ENCODE peak calls at places on chromosomes 7 and 10, in eight cellular contexts. One of them, this sample, is unnamed.

GRCh38 chr7:55109384-55110167 is 90.8 kb downstream of the EGFR start:
- DNase-seq in uterus: no peak
- DNase-seq in astrocyte: peak
- DNase-seq in keratinocyte: peak
- DNase-seq in AG04450: no peak
- DNase-seq in OCI-LY7: no peak
- DNase-seq in psoas muscle: no peak
- DNase-seq in PC-3: peak
- DNase-seq in this sample: no peak

GRCh38 chr7:112770051-112770450 is 20.1 kb downstream of the TMEM168 start:
- DNase-seq in AG04450: no peak
- DNase-seq in uterus: no peak
- DNase-seq in OCI-LY7: no peak
- DNase-seq in psoas muscle: no peak
- DNase-seq in PC-3: peak
- DNase-seq in keratinocyte: peak
- DNase-seq in astrocyte: peak
- DNase-seq in this sample: no peak

GRCh38 chr7:156751319-156751718 is 110.7 kb downstream of the RNF32 start:
- DNase-seq in OCI-LY7: no peak
- DNase-seq in astrocyte: peak
- DNase-seq in psoas muscle: no peak
- DNase-seq in keratinocyte: no peak
- DNase-seq in uterus: no peak
- DNase-seq in PC-3: peak
- DNase-seq in AG04450: peak
- DNase-seq in this sample: no peak

GRCh38 chr10:43360086-43360485 is 11.3 kb upstream of the FXYD4 start:
- DNase-seq in PC-3: peak
- DNase-seq in keratinocyte: no peak
- DNase-seq in OCI-LY7: no peak
- DNase-seq in AG04450: no peak
- DNase-seq in uterus: no peak
- DNase-seq in psoas muscle: no peak
- DNase-seq in astrocyte: no peak
- DNase-seq in this sample: no peak

GRCh38 chr7:139505563-139505962 is 17.9 kb upstream of the CLEC2L start:
- DNase-seq in AG04450: no peak
- DNase-seq in PC-3: peak
- DNase-seq in OCI-LY7: peak
- DNase-seq in psoas muscle: no peak
- DNase-seq in astrocyte: no peak
- DNase-seq in uterus: no peak
- DNase-seq in keratinocyte: no peak
- DNase-seq in this sample: no peak

GRCh38 chr10:82267465-82267864 is 392.5 kb downstream of the NRG3 start:
- DNase-seq in uterus: no peak
- DNase-seq in PC-3: no peak
- DNase-seq in keratinocyte: no peak
- DNase-seq in astrocyte: peak
- DNase-seq in OCI-LY7: no peak
- DNase-seq in psoas muscle: no peak
- DNase-seq in AG04450: no peak
- DNase-seq in this sample: no peak

GRCh38 chr10:8584666-8585065 is 530.2 kb downstream of the GATA3 start:
- DNase-seq in OCI-LY7: no peak
- DNase-seq in astrocyte: no peak
- DNase-seq in psoas muscle: no peak
- DNase-seq in PC-3: no peak
- DNase-seq in uterus: no peak
- DNase-seq in AG04450: no peak
- DNase-seq in keratinocyte: no peak
- DNase-seq in this sample: no peak

GRCh38 chr7:97008275-97008917 is 3.0 kb downstream of the DLX6 start:
- DNase-seq in PC-3: no peak
- DNase-seq in keratinocyte: no peak
- DNase-seq in uterus: no peak
- DNase-seq in psoas muscle: no peak
- DNase-seq in astrocyte: no peak
- DNase-seq in AG04450: no peak
- DNase-seq in OCI-LY7: no peak
- DNase-seq in this sample: no peak

GRCh38 chr7:28853150-28853549 is 105.0 kb downstream of the TRIL start:
- DNase-seq in PC-3: no peak
- DNase-seq in uterus: no peak
- DNase-seq in keratinocyte: no peak
- DNase-seq in OCI-LY7: no peak
- DNase-seq in astrocyte: no peak
- DNase-seq in AG04450: no peak
- DNase-seq in psoas muscle: no peak
- DNase-seq in this sample: no peak

GRCh38 chr7:2956526-2957368 is 86.9 kb downstream of the CARD11 start:
- DNase-seq in keratinocyte: peak
- DNase-seq in psoas muscle: no peak
- DNase-seq in OCI-LY7: no peak
- DNase-seq in astrocyte: peak
- DNase-seq in AG04450: peak
- DNase-seq in uterus: no peak
- DNase-seq in PC-3: peak
- DNase-seq in this sample: no peak

GRCh38 chr7:12759112-12759511 is 71.7 kb downstream of the ARL4A start:
- DNase-seq in AG04450: no peak
- DNase-seq in OCI-LY7: no peak
- DNase-seq in uterus: no peak
- DNase-seq in astrocyte: no peak
- DNase-seq in PC-3: no peak
- DNase-seq in psoas muscle: no peak
- DNase-seq in keratinocyte: no peak
- DNase-seq in this sample: no peak

DNA sequence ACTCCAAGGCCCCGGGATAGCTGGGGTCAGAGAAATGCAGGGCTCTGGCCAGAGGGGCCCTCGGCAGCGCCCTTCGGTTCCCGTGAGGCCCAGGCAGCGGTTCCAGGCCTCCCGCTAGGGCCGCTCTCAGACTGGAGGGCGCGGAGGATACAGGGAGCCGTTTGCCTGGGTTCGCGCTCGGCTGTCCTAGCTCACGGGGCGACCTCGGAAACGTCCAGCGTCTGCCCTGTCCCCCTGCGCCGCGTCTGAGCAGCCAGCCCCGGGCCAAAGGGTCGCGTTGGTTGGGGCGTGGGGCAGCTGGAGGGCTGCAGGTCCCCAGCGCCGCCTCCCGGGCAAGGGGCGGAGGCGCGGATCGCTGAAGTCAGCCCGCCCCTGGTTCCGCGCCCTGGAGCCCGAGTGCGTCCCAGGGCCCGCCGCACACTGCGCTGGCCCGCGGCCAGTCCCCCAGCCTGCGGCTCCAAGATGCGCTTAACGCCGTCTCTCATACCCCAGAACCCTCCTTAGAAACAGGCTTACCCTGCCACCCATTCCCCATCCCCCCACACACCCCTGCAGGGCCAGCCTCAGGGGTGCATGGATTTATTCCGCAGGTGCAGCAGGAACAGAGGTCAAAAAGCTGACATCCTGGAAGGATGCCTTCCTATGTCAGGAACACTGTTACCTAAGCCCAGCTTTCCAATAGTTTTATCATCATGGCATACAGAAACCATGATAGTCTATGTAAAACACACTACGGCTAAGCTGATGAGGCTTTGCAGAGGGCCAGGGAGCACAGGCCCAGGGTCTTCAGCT is 22.1 kb upstream of the OPN4 start:
- DNase-seq in PC-3: no peak
- DNase-seq in uterus: no peak
- DNase-seq in astrocyte: no peak
- DNase-seq in psoas muscle: peak
- DNase-seq in AG04450: no peak
- DNase-seq in OCI-LY7: no peak
- DNase-seq in keratinocyte: no peak
- DNase-seq in this sample: no peak
- TF ChIP-seq CTCF in PC-3: no peak
- TF ChIP-seq CTCF in uterus: no peak
- TF ChIP-seq CTCF in astrocyte: no peak
- TF ChIP-seq CTCF in psoas muscle: peak
- TF ChIP-seq CTCF in AG04450: peak
- TF ChIP-seq CTCF in OCI-LY7: no peak
- TF ChIP-seq CTCF in keratinocyte: no peak
- TF ChIP-seq CTCF in this sample: no peak

GRCh38 chr10:72976886-72977285 is 22.3 kb upstream of the PLA2G12B start:
- DNase-seq in keratinocyte: no peak
- DNase-seq in psoas muscle: no peak
- DNase-seq in OCI-LY7: no peak
- DNase-seq in uterus: no peak
- DNase-seq in AG04450: no peak
- DNase-seq in astrocyte: no peak
- DNase-seq in PC-3: no peak
- DNase-seq in this sample: no peak
- H3K4me3 ChIP-seq in keratinocyte: no peak
- H3K4me3 ChIP-seq in psoas muscle: no peak
- H3K4me3 ChIP-seq in OCI-LY7: no peak
- H3K4me3 ChIP-seq in uterus: no peak
- H3K4me3 ChIP-seq in AG04450: no peak
- H3K4me3 ChIP-seq in astrocyte: no peak
- H3K4me3 ChIP-seq in PC-3: no peak
- H3K4me3 ChIP-seq in this sample: no peak

GRCh38 chr10:6279540-6280267 is 77.0 kb downstream of the PFKFB3 start:
- DNase-seq in AG04450: no peak
- DNase-seq in psoas muscle: no peak
- DNase-seq in uterus: no peak
- DNase-seq in astrocyte: peak
- DNase-seq in OCI-LY7: no peak
- DNase-seq in keratinocyte: no peak
- DNase-seq in PC-3: peak
- DNase-seq in this sample: peak
- H3K27ac ChIP-seq in AG04450: peak
- H3K27ac ChIP-seq in psoas muscle: peak
- H3K27ac ChIP-seq in uterus: no peak
- H3K27ac ChIP-seq in astrocyte: peak
- H3K27ac ChIP-seq in OCI-LY7: no peak
- H3K27ac ChIP-seq in keratinocyte: no peak
- H3K27ac ChIP-seq in PC-3: no peak
- H3K27ac ChIP-seq in this sample: peak

DNA sequence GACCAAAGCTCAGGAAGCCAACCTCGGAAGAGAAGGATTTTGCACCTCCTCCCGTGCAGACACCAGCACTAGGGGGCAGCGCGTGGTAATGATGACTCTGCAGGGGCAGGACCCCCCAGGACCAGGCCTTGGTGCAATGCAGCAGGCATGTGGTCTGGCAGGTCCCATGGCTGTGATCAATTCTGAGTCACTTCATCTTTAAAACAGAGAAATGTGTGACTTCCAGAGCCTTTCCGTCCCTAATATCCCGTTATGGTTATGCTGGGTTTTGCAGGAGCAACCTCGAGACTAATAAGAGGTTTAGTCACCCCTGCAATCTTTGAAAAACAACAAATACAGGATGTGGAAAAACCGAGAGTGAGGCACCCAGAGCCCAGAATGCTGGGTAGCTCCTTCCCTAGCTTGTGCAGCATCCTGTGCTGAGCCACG is 30.2 kb upstream of the GJD4 start:
- DNase-seq in OCI-LY7: no peak
- DNase-seq in keratinocyte: no peak
- DNase-seq in psoas muscle: no peak
- DNase-seq in astrocyte: peak
- DNase-seq in PC-3: peak
- DNase-seq in AG04450: peak
- DNase-seq in uterus: no peak
- DNase-seq in this sample: no peak
- TF ChIP-seq CTCF in OCI-LY7: peak
- TF ChIP-seq CTCF in keratinocyte: no peak
- TF ChIP-seq CTCF in psoas muscle: no peak
- TF ChIP-seq CTCF in astrocyte: peak
- TF ChIP-seq CTCF in PC-3: peak
- TF ChIP-seq CTCF in AG04450: peak
- TF ChIP-seq CTCF in uterus: no peak
- TF ChIP-seq CTCF in this sample: no peak

DNA sequence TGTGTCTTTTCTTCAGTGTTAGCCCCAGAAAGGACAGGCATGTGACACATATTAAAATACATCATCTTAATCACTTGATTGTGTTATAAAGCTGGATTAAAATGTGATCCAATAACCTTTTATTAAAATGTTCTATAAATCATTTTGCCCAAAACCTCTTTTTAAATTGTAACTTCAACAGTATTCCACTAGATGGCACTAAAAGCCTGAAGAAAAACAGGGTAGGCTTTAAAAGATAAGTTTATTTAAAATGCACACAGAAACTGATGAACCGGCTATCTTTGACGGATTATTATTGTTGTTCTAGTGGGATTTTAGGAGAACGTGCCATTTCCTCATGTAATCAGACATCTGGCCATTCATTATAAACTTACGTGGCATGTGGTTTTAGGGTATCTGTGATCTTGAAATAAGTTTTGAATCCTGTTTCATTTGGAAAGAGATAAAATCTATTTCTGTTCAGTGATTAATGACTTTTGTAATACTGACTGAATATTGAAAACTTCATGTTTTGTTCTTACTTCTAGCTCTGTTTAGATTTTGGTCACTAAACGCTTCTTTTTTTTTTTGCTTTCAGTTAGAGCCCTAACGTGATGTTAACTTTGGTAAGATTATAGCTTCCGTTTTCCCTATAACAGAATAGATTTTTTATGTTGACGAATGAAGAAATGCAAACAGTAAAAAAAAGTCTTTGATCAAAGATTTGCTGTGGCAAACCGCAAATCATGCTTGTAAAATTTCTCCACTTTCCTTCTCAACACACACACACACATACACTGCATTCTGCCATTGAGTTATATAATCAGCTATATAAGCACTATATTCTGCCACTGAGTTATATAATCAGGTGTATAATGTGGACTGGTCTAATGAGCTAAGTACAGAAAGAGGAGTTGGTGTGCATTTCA is 13.6 kb downstream of the VPS50 start:
- DNase-seq in keratinocyte: no peak
- DNase-seq in OCI-LY7: peak
- DNase-seq in astrocyte: peak
- DNase-seq in AG04450: peak
- DNase-seq in uterus: no peak
- DNase-seq in psoas muscle: no peak
- DNase-seq in PC-3: peak
- DNase-seq in this sample: no peak
- H3K4me3 ChIP-seq in keratinocyte: no peak
- H3K4me3 ChIP-seq in OCI-LY7: no peak
- H3K4me3 ChIP-seq in astrocyte: no peak
- H3K4me3 ChIP-seq in AG04450: no peak
- H3K4me3 ChIP-seq in uterus: no peak
- H3K4me3 ChIP-seq in psoas muscle: no peak
- H3K4me3 ChIP-seq in PC-3: no peak
- H3K4me3 ChIP-seq in this sample: peak